ENCODE peak calls at places on chromosomes 16 and 17, in eight cellular contexts. N is upper lobe of left lung, E is HCT116, L is transverse colon, W is A549, J is ovary, S is spleen, K is thyroid gland. M is an unnamed sample.

GRCh38 chr16:50763211-50763610 is 21.3 kb downstream of the CYLD start:
- DNase-seq in S (no peak), K (no peak), W (no peak), N (no peak), E (no peak), L (no peak), J (no peak), M (no peak)

GRCh38 chr16:8237452-8237851 is 352.9 kb downstream of the TMEM114 start:
- DNase-seq in W (no peak), L (no peak), N (no peak), S (no peak), J (no peak), K (no peak), E (no peak), M (no peak)

GRCh38 chr17:2266045-2266864 is 37.3 kb downstream of the SMG6 start:
- DNase-seq in N (peak; percentile 49), W (no peak), E (no peak), S (peak; percentile 81), L (peak; percentile 66), J (no peak), K (peak; percentile 19), M (no peak)

GRCh38 chr17:9434502-9435113 is 141.0 kb downstream of the STX8 start:
- DNase-seq in E (no peak), N (no peak), S (no peak), J (no peak), L (no peak), K (no peak), W (no peak), M (no peak)

GRCh38 chr17:60525347-60525623 is 757 bp downstream of the APPBP2 start:
- DNase-seq in E (no peak), N (no peak), J (no peak), K (peak; percentile 11), S (no peak), W (no peak), L (no peak), M (no peak)

GRCh38 chr17:47808036-47808829 is 13.4 kb downstream of the OSBPL7 start:
- DNase-seq in L (no peak), E (no peak), J (no peak), K (no peak), S (no peak), N (peak; percentile 9), W (no peak), M (no peak)

GRCh38 chr16:11689031-11689840 is 21.0 kb downstream of the SNN start:
- DNase-seq in W (no peak), L (no peak), K (no peak), J (no peak), E (no peak), N (no peak), S (no peak), M (peak; percentile 48)

GRCh38 chr17:82458885-82459424 is 414 bp downstream of the NARF start:
- DNase-seq in J (no peak), S (no peak), K (peak; percentile 44), N (peak; percentile 51), L (peak; percentile 34), W (no peak), E (no peak), M (no peak)

GRCh38 chr16:52546291-52546941 is 527 bp downstream of the TOX3 start:
- DNase-seq in J (no peak), L (no peak), N (no peak), E (no peak), S (no peak), W (no peak), K (no peak), M (no peak)

GRCh38 chr16:84630446-84631152 is 12.7 kb upstream of the COTL1 start:
- DNase-seq in J (no peak), K (no peak), W (no peak), E (no peak), S (no peak), N (no peak), L (no peak), M (no peak)

GRCh38 chr17:3907483-3908216 is 8.6 kb downstream of the P2RX1 start:
- DNase-seq in K (no peak), W (peak; percentile 40), E (no peak), N (no peak), J (no peak), S (no peak), L (no peak), M (no peak)

GRCh38 chr16:59046335-59046734 is 312.2 kb upstream of the GOT2 start:
- DNase-seq in W (no peak), L (no peak), K (no peak), J (no peak), S (no peak), E (no peak), N (no peak), M (no peak)

GRCh38 chr16:47726031-47726675 is 265.0 kb downstream of the PHKB start:
- DNase-seq in L (no peak), N (no peak), W (no peak), J (no peak), S (no peak), K (no peak), E (no peak), M (peak; percentile 23)

GRCh38 chr16:22388101-22388644 is 13.8 kb upstream of the CDR2 start:
- DNase-seq in S (no peak), K (no peak), W (no peak), E (no peak), L (no peak), J (no peak), N (no peak), M (no peak)

GRCh38 chr17:82449136-82449882 is 1.2 kb downstream of the CYBC1 start:
- DNase-seq in S (peak; percentile 96), L (peak; percentile 76), W (no peak), K (no peak), J (peak; percentile 39), N (peak; percentile 42), E (no peak), M (no peak)

GRCh38 chr17:49843774-49844350 is 4.0 kb downstream of the TAC4 start:
- DNase-seq in E (no peak), S (no peak), K (no peak), J (no peak), N (no peak), L (no peak), W (peak; percentile 52), M (no peak)
- TF ChIP-seq CTCF in E (peak; percentile 79), S (no peak), K (no peak), J (no peak), N (no peak), L (no peak), W (peak; percentile 46), M (no peak)

DNA sequence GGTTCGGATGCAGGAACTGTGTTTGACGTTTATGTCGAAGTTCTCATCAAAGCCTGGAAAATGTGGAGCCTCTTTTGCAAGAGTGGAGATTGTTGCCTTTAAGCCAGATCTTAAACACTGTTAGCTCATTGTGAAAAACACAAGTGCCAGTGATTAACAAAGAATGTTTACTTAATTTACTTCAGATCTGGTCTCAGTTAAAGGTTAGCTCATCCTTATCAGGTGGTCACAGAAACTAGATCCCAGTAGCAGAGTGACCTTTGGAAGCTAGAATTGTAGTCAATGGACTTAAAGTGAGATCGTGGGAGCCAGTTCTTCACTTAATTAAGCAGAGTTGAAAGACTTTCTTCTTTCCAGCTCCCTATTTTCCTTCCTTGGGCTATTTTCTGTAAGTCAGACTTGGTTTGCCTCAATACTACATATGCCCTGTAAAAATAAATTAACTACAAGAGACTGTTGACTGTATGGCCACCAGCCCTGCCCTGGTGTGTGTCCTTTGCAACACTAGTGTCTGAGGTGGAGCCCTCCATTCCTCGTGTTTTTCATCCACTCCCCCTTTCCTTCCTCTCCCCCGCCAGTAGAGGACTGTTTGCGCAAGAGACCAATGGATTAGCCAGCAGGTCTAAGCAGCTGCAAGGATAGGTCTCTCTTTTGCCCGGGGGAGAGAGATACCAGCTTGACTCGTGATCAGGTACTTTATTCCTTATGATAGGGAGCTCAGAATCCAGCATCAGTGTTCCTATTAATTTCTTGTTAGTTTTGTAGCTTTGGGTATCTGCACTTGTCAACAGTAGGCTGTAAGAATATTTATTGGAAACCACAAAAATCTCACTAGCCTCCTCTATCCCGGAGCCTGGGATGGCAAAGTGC is 20.2 kb downstream of the FBXO39 start:
- DNase-seq in W (no peak), N (no peak), K (no peak), S (no peak), J (no peak), L (no peak), E (no peak), M (no peak)
- TF ChIP-seq POLR2A in W (no peak), N (no peak), K (no peak), S (no peak), J (no peak), L (no peak), E (no peak), M (no peak)

GRCh38 chr17:44759096-44759915 is 518 bp downstream of the ADAM11 start:
- DNase-seq in S (no peak), K (no peak), L (no peak), W (no peak), E (no peak), J (no peak), N (no peak), M (no peak)
- TF ChIP-seq CTCF in S (no peak), K (no peak), L (no peak), W (no peak), E (peak; percentile 19), J (no peak), N (no peak), M (no peak)

GRCh38 chr17:44121206-44121605 is 2.2 kb downstream of the HDAC5 start:
- DNase-seq in S (no peak), J (no peak), W (no peak), N (no peak), K (no peak), L (no peak), E (no peak), M (no peak)

GRCh38 chr17:44121997-44122824 is 1.2 kb downstream of the HDAC5 start:
- DNase-seq in S (no peak), W (no peak), K (no peak), N (no peak), J (no peak), L (no peak), E (no peak), M (no peak)

GRCh38 chr17:44122825-44123355 is 551 bp downstream of the HDAC5 start:
- DNase-seq in K (no peak), S (no peak), J (no peak), E (no peak), N (no peak), L (peak; percentile 25), W (no peak), M (no peak)

GRCh38 chr17:44124118-44124438 is 637 bp upstream of the HDAC5 start:
- DNase-seq in E (no peak), S (no peak), W (no peak), J (no peak), K (no peak), L (no peak), N (no peak), M (no peak)

DNA sequence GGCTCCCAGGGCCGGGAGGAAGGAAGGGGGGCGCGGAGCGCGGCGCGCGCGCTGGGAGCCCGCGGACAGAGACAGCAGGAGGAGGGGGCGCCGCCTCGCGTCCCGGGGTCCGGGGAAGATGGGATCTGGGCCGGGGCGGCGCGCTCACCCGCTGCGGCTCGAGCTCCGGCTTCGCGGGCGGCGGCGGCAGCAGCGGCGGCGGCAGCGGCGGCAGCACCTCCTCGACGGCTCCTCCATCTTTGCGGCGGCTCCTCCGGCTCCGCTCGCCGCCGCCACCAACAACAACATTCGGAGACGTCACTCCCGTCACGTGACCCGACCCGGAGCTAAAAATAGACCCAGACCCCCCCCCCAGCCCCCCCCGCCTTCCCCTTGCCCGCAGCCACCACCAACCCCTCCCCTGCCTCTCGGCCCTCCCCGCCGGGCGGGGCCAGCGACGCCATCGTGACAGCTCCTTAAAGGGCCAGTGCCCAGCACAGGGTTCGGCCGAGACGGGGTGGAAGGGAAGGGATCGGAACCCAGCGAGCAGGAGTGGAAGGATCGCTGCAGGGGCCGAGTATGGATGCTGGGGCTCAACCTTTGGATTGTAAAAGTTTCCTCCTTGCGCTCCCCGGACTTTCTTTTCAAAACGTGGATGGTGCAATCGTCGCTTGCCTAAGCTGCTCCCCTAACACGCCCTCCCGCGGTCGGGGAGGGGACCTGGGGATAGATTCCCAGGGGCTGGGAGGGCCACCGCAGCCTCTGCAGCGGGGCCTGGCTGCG is at the start of gene HDAC5:
- DNase-seq in W (peak; percentile 96), N (peak; percentile 97), J (peak; percentile 96), S (peak; percentile 99), L (peak; percentile 96), K (peak; percentile 96), E (peak; percentile 90), M (peak; percentile 99)
- TF ChIP-seq POLR2A in W (peak; percentile 60), N (peak; percentile 93), J (peak; percentile 85), S (no peak), L (no peak), K (peak; percentile 92), E (no peak), M (peak; percentile 66)

M was measured in lower leg skin.